ENCODE peak calls at places on chromosomes 1 and 21, in nine cellular contexts. H, E, Y, Q, R, J, D, F and Z are unnamed samples.

GRCh38 chr1:104195395-104195794 is 445.7 kb downstream of the AMY1C start:
- DNase-seq in H (no peak), E (no peak), Y (no peak), Q (no peak), R (no peak), J (no peak), D (no peak), F (no peak), Z (no peak)

GRCh38 chr1:52955129-52955970 is 28.3 kb downstream of the SCP2 start:
- DNase-seq in H (no peak), E (no peak), Y (peak; percentile 24), Q (no peak), R (no peak), J (no peak), D (peak; percentile 92), F (no peak), Z (no peak)

GRCh38 chr1:53061859-53062714 is at the start of gene PODN:
- DNase-seq in H (no peak), E (no peak), Y (no peak), Q (peak; percentile 57), R (no peak), J (no peak), D (no peak), F (no peak), Z (no peak)

GRCh38 chr1:154218545-154218944 is 2.2 kb upstream of the UBAP2L start:
- DNase-seq in H (no peak), E (no peak), Y (no peak), Q (no peak), R (no peak), J (no peak), D (no peak), F (no peak), Z (no peak)

GRCh38 chr1:159752135-159752580 is 28.6 kb upstream of the DUSP23 start:
- DNase-seq in H (no peak), E (peak; percentile 8), Y (no peak), Q (peak; percentile 33), R (peak; percentile 92), J (no peak), D (no peak), F (peak; percentile 74), Z (no peak)

GRCh38 chr1:25074828-25075227 is 144.8 kb upstream of the RUNX3 start:
- DNase-seq in H (no peak), E (no peak), Y (no peak), Q (no peak), R (no peak), J (no peak), D (no peak), F (no peak), Z (no peak)

GRCh38 chr1:210624722-210625121 is 296.0 kb downstream of the HHAT start:
- DNase-seq in H (no peak), E (no peak), Y (peak; percentile 51), Q (peak; percentile 37), R (no peak), J (no peak), D (no peak), F (no peak), Z (no peak)

GRCh38 chr21:25708467-25709065 is 26.1 kb downstream of the ATP5PF start:
- DNase-seq in H (peak; percentile 60), E (no peak), Y (peak; percentile 43), Q (no peak), R (peak; percentile 32), J (no peak), D (peak; percentile 4), F (peak; percentile 36), Z (no peak)

GRCh38 chr21:45768741-45769049 is 125.2 kb downstream of the PCBP3 start:
- DNase-seq in H (no peak), E (no peak), Y (peak; percentile 71), Q (no peak), R (no peak), J (no peak), D (no peak), F (no peak), Z (no peak)

GRCh38 chr1:198238121-198238520 is 81.3 kb downstream of the NEK7 start:
- DNase-seq in H (peak; percentile 11), E (no peak), Y (no peak), Q (peak; percentile 23), R (no peak), J (no peak), D (no peak), F (no peak), Z (no peak)

GRCh38 chr1:21318714-21319159 is 28.5 kb upstream of the ECE1 start:
- DNase-seq in H (no peak), E (peak; percentile 80), Y (peak; percentile 92), Q (peak; percentile 93), R (peak; percentile 90), J (no peak), D (no peak), F (no peak), Z (no peak)

GRCh38 chr1:226821719-226822085 is 48.7 kb upstream of the PSEN2 start:
- DNase-seq in H (no peak), E (no peak), Y (no peak), Q (no peak), R (no peak), J (no peak), D (peak; percentile 54), F (no peak), Z (no peak)

GRCh38 chr1:174116042-174116441 is 43.3 kb upstream of the RABGAP1L start:
- DNase-seq in H (no peak), E (no peak), Y (no peak), Q (no peak), R (no peak), J (no peak), D (no peak), F (no peak), Z (no peak)

DNA sequence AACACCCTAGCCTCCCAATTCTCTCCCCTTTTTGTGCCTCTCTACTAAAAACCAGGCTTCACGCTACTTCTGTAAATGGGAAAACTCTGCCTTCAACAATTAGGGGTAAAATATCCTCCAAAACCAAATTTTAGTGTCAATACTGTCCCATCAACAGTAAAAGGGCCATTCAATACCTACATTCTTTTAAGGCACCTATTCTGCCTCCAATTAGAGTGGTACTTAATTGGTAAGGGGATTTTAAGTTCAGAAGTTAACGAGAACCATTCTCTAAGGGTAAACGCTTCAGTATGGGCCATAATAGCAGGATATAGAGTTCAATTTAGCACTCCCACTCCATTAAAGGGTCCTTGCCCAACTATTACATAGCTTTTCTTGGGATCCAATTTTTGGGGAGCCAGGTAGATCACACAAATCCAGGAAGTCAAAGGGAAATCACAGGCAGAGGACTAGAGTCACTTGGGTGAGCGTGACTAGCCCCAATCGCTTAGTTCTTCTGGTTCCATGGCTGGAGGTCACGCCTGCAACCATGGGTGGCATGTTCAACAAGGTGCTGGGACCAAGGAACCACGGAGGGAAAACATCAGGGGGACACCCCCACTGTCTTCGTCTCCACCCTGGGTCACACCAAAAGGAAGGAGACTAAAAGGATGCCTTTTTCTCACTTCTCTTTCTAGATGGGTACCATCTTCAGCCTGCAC is 20.1 kb upstream of the BSDC1 start:
- DNase-seq in H (no peak), E (no peak), Y (no peak), Q (no peak), R (no peak), J (no peak), D (no peak), F (no peak), Z (no peak)
- TF ChIP-seq CTCF in H (peak; percentile 48), E (no peak), Y (no peak), Q (peak; percentile 16), R (no peak), J (peak; percentile 52), D (no peak), F (no peak), Z (no peak)

DNA sequence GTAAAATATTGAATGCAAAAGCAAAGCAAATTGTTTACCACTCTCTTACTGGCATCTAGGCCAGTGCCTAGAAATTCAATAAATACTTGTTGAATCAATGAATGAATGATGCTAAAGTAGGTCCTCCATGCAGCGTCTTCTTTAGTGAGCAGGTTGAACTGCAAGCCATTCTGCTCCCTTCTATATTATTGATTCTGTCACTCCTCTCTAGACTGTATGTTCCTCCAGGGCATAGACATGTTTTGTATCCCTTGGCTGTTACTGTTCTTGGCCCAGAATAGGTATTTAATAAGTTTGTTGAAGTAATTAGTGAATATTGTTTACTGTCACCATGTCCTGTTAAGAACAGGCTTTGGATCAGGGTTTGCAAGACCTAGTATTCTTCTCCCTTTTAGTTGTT is 43.7 kb downstream of the OSBPL9 start:
- DNase-seq in H (no peak), E (no peak), Y (no peak), Q (no peak), R (no peak), J (no peak), D (no peak), F (no peak), Z (no peak)
- H3K4me3 ChIP-seq in H (no peak overlapping the region), E (peak overlapping the region; percentile 8), Y (no peak overlapping the region), Q (peak overlapping the region; percentile 7), R (no peak overlapping the region), J (no peak overlapping the region), D (peak overlapping the region; percentile 4), F (no peak overlapping the region), Z (no peak overlapping the region)

GRCh38 chr1:224696891-224697765 is 81.0 kb downstream of the CNIH3 start:
- DNase-seq in H (no peak), E (no peak), Y (no peak), Q (no peak), R (no peak), J (no peak), D (peak; percentile 75), F (no peak), Z (no peak)

GRCh38 chr1:224694969-224695368 is 78.9 kb downstream of the CNIH3 start:
- DNase-seq in H (no peak), E (no peak), Y (no peak), Q (no peak), R (no peak), J (no peak), D (no peak), F (no peak), Z (no peak)

GRCh38 chr1:224703702-224704408 is 87.7 kb downstream of the CNIH3 start:
- DNase-seq in H (no peak), E (no peak), Y (no peak), Q (no peak), R (no peak), J (no peak), D (no peak), F (no peak), Z (no peak)

GRCh38 chr1:224700915-224701531 is 84.9 kb downstream of the CNIH3 start:
- DNase-seq in H (peak; percentile 68), E (no peak), Y (peak; percentile 58), Q (no peak), R (no peak), J (no peak), D (no peak), F (no peak), Z (peak; percentile 29)

DNA sequence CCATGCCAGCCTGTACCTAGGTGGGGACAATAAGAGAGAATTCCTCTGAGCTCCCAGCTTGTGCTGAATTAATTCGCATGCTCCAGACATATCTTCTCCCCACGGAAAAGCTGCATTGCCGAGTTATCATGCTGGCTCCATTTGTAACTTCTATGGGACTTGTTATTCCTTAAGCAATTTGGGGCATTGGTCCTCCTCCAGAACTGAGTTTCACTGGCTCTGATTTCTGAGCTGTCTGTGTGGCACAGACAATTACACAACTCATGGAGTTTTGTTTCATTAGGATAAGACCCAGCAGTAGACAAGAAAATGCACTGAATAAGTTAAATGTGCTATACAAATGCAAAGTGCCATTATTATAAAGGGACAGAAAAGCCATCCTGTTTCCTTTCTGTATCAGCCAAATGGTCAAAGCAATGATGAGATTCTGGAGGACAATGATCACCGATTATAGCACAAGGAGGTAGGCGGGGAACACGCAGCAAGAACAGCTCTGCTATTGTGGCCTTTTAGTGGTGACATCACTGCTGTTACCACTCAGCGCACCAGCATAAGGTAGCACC is 81.9 kb downstream of the CNIH3 start:
- DNase-seq in H (no peak), E (no peak), Y (no peak), Q (no peak), R (no peak), J (no peak), D (no peak), F (no peak), Z (no peak)
- H3K36me3 ChIP-seq in H (no peaks in the 10 kb centered on the region), E (no peaks in the 10 kb centered on the region), Y (no peaks in the 10 kb centered on the region), Q (no peaks in the 10 kb centered on the region), R (no peaks in the 10 kb centered on the region), J (no peaks in the 10 kb centered on the region), D (peaks cover 3% of the 10 kb centered on the region), F (no peaks in the 10 kb centered on the region), Z (no peaks in the 10 kb centered on the region)

GRCh38 chr1:191831572-191831971 is 326.7 kb upstream of the RGS18 start:
- DNase-seq in H (peak; percentile 17), E (no peak), Y (no peak), Q (no peak), R (no peak), J (no peak), D (no peak), F (no peak), Z (no peak)
- TF ChIP-seq CTCF in H (peak; percentile 32), E (no peak), Y (peak; percentile 16), Q (no peak), R (peak; percentile 31), J (no peak), D (no peak), F (no peak), Z (peak; percentile 17)